ENCODE peak calls at places on chromosomes 13 and 19, in seven cellular contexts. P is heart left ventricle, C is HepG2, K is uterus, T is Peyer's patch, F is A549, E is sigmoid colon. D is an unnamed sample.
A peak's percentile ranks its signal among the peaks of the same experiment; 100 is the strongest.

GRCh38 chr19:35725216-35725861 is 7.5 kb downstream of the KMT2B start:
- DNase-seq in P (no peak), C (no peak), K (no peak), T (no peak), F (no peak), E (peak; percentile 54), D (no peak)

GRCh38 chr13:106865706-106866288 is 297.9 kb upstream of the ARGLU1 start:
- DNase-seq in P (no peak), C (no peak), K (no peak), T (no peak), F (no peak), E (no peak), D (no peak)

GRCh38 chr13:30142502-30143211 is 164.7 kb downstream of the KATNAL1 start:
- DNase-seq in P (no peak), C (peak; percentile 6), K (peak; percentile 73), T (no peak), F (peak; percentile 22), E (peak; percentile 88), D (no peak)

GRCh38 chr19:996051-996838 is 4.0 kb upstream of the GRIN3B start:
- DNase-seq in P (no peak), C (no peak), K (peak; percentile 43), T (no peak), F (no peak), E (no peak), D (peak; percentile 69)

GRCh38 chr19:867301-867793 is 7.9 kb downstream of the CFD start:
- DNase-seq in P (no peak), C (no peak), K (no peak), T (no peak), F (no peak), E (no peak), D (no peak)

GRCh38 chr19:29596885-29597525 is 9.1 kb upstream of the POP4 start:
- DNase-seq in P (no peak), C (peak; percentile 9), K (no peak), T (no peak), F (no peak), E (no peak), D (no peak)

GRCh38 chr13:59468396-59468795 is 695.3 kb downstream of the DIAPH3 start:
- DNase-seq in P (no peak), C (no peak), K (no peak), T (no peak), F (no peak), E (no peak), D (no peak)

GRCh38 chr13:101784313-101784712 is 331.8 kb downstream of the ITGBL1 start:
- DNase-seq in P (no peak), C (no peak), K (no peak), T (no peak), F (no peak), E (no peak), D (no peak)

GRCh38 chr13:41520699-41521630 is 63.6 kb downstream of the RGCC start:
- DNase-seq in P (no peak), C (no peak), K (no peak), T (no peak), F (no peak), E (no peak), D (no peak)

GRCh38 chr13:50645092-50645491 is 198.4 kb downstream of the DLEU7 start:
- DNase-seq in P (no peak), C (no peak), K (no peak), T (no peak), F (no peak), E (no peak), D (no peak)

GRCh38 chr19:40147693-40148347 is 43.4 kb upstream of the MAP3K10 start:
- DNase-seq in P (no peak), C (no peak), K (no peak), T (no peak), F (no peak), E (no peak), D (no peak)

GRCh38 chr19:14497347-14497921 is 1.5 kb upstream of the GIPC1 start:
- DNase-seq in P (no peak), C (peak; percentile 74), K (no peak), T (peak; percentile 79), F (no peak), E (no peak), D (no peak)

GRCh38 chr19:14496849-14497346 is 971 bp upstream of the GIPC1 start:
- DNase-seq in P (no peak), C (no peak), K (no peak), T (no peak), F (no peak), E (no peak), D (no peak)

GRCh38 chr19:14494910-14495677 is 833 bp downstream of the GIPC1 start:
- DNase-seq in P (no peak), C (no peak), K (no peak), T (no peak), F (no peak), E (peak; percentile 64), D (no peak)

GRCh38 chr19:14495678-14496028 is 274 bp downstream of the GIPC1 start:
- DNase-seq in P (no peak), C (no peak), K (no peak), T (no peak), F (no peak), E (peak; percentile 68), D (no peak)

DNA sequence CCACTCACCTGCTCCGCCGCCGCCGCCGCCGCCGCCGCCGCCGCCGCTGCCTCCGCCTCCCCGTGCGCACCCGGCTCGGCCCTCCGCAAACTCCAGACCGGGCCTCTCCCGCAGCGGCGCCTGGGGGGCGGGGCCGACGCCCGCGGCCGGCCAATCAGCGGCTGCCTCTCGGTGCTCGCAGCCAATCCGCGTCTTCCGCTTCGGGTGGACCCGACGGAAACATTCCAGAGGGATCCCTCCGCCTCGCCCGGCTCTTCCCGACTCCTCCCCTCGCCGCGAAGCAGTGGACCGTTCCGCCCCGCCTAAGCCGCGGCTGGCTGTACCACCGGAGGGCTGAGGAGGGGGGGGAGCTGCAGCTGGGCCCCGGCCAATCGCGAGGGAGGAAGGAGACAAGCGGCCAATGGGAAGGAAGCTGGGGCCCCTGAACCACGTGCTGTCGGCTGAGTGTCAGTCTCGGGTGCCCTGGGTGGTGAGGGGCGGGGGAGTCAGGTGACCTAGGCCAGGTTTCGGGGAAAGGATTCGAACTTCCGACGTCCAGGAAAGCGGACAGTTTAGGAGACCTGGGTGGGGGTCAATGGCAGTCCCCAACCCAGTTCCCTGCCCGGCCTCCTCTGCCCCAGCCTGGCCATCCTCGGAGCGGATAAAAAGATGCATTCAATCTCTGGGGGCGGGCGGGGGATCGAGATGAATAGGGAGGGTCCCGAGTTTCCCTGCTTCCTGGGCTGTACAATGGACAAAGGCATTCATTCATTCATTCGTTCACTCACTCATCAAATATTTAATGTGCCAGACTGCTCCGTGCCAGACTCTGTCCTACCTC is at the start of gene GIPC1:
- DNase-seq in P (peak; percentile 98), C (peak; percentile 96), K (peak; percentile 96), T (peak; percentile 98), F (peak; percentile 96), E (peak; percentile 99), D (peak; percentile 99)
- TF ChIP-seq POLR2A in P (peak; percentile 53), C (no peak), K (peak; percentile 68), T (peak; percentile 69), F (no peak), E (no peak), D (no peak)

DNA sequence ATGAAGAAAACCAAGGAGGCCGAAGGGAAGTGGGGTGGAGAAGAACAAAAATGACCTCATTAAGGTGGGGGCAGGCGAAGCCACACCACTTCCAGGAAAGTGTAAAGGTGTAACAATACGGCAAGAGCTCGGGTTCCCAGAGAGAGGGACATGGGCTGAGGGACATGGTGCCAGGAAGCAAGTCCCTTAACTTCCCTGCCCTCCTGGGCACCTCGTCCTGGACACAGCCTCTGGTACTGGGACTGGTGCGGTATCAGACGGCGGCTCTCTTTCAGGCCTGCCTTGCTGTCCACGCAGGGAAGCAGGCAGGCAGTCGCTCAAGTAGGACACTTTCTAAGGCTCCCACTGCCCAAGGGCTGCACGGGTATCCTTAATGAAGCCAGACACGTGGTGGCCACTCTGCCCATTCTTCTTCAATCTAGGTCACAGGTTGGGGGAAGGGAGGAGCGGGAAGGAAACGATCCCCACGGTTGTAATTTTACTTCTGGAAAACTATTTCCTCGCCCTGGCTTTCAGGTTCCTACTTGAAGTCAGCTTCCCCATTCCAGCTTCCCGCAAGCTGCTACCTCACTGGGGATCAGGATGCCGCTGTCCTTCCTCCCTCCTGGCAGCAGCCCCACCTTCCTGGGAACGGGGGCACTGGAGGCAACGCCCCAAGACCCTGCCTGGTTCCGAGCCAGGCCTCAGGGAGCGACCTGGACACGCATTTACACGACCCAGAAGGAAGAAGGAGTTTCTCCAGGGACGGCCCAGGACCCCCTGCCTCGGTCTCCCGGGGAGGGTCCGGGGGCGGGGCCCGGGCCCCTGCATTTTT is 1.2 kb downstream of the AP3D1 start:
- DNase-seq in P (no peak), C (no peak), K (no peak), T (peak; percentile 58), F (no peak), E (no peak), D (no peak)
- TF ChIP-seq POLR2A in P (no peak), C (no peak), K (no peak), T (no peak), F (no peak), E (no peak), D (no peak)

DNA sequence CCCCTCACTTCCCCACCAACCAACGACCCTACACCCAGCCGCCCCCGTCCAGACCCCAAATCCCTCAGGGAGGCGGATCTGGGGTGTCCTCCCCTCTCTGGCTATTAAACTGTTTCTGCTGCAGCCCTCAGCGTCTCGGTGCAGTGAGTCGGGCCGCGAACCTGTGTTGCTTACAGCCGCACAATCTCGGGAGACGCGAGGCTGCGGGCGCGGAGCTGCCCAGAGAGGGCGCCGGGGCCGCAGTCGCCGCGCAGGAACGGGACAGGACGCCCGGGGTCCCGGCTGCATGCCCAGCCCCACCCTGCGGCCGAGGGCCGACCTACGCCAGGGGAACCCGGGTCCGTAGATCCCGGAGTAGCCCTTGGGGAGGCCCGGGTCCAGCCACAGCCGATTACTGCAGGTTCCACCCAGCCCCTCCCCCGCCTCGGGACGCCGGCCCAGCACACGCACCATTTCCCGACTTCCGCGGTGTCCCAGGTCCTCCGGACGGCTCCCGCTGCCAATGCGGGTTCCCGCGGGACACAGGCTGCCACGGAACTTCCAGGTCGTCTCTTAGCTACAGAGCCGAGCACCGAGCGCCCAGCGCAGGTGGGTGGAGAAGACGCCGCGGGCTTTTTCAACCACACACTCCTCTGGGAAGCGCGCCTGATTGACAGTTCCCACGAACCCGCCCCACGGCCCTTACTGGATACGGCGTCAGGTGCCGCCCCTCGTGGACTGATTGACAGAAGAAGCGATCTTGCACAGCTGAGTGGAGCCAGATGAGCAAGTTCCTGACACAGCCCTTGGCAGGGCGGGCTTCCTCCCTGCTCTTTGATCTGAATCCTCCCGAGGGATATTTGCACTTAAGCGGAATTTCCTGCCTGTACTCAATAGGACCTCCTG is at the start of gene ZNF799:
- DNase-seq in P (peak; percentile 98), C (peak; percentile 100), K (peak; percentile 98), T (peak; percentile 98), F (peak; percentile 51), E (peak; percentile 99), D (peak; percentile 59)
- TF ChIP-seq POLR2A in P (peak; percentile 62), C (peak; percentile 83), K (peak; percentile 60), T (peak; percentile 71), F (peak; percentile 19), E (no peak), D (no peak)

DNA sequence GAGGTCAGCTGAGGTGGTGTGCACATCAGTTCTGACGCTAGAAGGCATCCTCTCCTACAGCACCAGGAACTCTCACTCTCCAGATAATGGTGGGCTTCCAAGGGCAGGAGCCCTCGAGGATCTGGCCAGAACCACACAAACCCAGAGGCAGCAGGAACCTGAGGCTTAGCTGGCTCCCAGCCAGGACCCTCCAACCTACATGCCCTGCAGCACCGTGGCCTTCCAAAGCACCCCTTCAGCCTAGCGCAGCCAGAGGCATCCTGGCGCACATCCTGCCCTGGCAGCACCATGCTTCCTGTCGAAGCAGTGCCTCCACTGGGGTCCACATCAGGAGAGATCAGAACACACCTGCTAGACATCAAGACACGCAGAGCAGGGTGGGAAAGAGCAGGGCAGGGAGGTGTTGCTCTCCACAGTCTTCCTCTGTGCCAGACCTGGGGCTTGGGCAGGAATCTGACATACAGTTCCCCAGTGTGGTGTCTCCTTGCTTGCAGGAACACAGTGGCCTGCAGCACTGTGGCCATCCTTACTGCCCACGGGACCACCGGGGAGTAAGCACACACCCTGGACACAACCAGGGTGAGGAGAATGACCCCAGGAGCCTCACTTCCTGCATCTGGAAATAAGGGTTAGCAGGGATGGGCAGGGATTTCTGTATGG is 21.7 kb downstream of the TUBA3C start:
- DNase-seq in P (no peak), C (no peak), K (no peak), T (no peak), F (no peak), E (peak; percentile 56), D (no peak)
- TF ChIP-seq POLR2A in P (no peak), C (no peak), K (no peak), T (no peak), F (no peak), E (no peak), D (no peak)

D was measured in GM12891.